ENCODE peak calls at places on chromosomes 3 and 15, in seven cellular contexts. A is lower lobe of right lung, Y is SJSA1, G is A549, D is endodermal cell, C is ovary, P is hepatocyte. Q is an unnamed sample. For H3K4me1, the result is how much of the 10 kb centered on the place peaks cover.

GRCh38 chr3:50267280-50267913 is 1.6 kb upstream of the SEMA3B start:
- DNase-seq in C (peak), P (peak), D (peak), G (no peak), A (peak), Y (no peak), Q (peak)

GRCh38 chr3:189144645-189145044 is 27.1 kb upstream of the TPRG1 start:
- DNase-seq in G (peak), P (peak), C (no peak), D (no peak), A (no peak), Y (no peak), Q (no peak)

GRCh38 chr3:43349759-43350158 is 63.4 kb downstream of the SNRK start:
- DNase-seq in Y (no peak), D (no peak), A (no peak), G (no peak), P (no peak), C (no peak), Q (no peak)

GRCh38 chr15:48281674-48282073 is 49.6 kb upstream of the DUT start:
- DNase-seq in Y (no peak), D (no peak), A (no peak), P (no peak), C (no peak), G (no peak), Q (no peak)

GRCh38 chr3:100972867-100973266 is 20.4 kb downstream of the ABI3BP start:
- DNase-seq in G (peak), A (no peak), P (no peak), Y (no peak), D (no peak), C (no peak), Q (no peak)

GRCh38 chr3:65576942-65577341 is 461.8 kb downstream of the MAGI1 start:
- DNase-seq in A (no peak), G (no peak), Y (no peak), C (no peak), P (no peak), D (no peak), Q (no peak)

GRCh38 chr3:126397610-126398422 is 3.1 kb downstream of the CFAP100 start:
- DNase-seq in G (no peak), P (no peak), C (no peak), A (no peak), Y (no peak), D (no peak), Q (no peak)

GRCh38 chr3:73472429-73472828 is 152.3 kb downstream of the PDZRN3 start:
- DNase-seq in C (no peak), Y (no peak), D (no peak), P (no peak), A (no peak), G (no peak), Q (no peak)

GRCh38 chr15:64341961-64342360 is 14.0 kb downstream of the CSNK1G1 start:
- DNase-seq in C (no peak), G (no peak), D (no peak), A (no peak), Y (no peak), P (no peak), Q (no peak)

GRCh38 chr15:67232591-67232990 is 21.9 kb downstream of the AAGAB start:
- DNase-seq in C (no peak), G (peak), D (no peak), P (peak), A (no peak), Y (no peak), Q (no peak)

GRCh38 chr3:56858331-56858730 is 56.6 kb upstream of the ARHGEF3 start:
- DNase-seq in Y (no peak), C (no peak), G (no peak), A (no peak), D (no peak), P (no peak), Q (no peak)

GRCh38 chr15:87851497-87851896 is 405.0 kb downstream of the NTRK3 start:
- DNase-seq in A (no peak), P (no peak), G (no peak), D (no peak), C (no peak), Y (no peak), Q (no peak)

GRCh38 chr15:77836116-77836798 is 203.5 kb upstream of the LINGO1 start:
- DNase-seq in G (peak), D (peak), C (no peak), Y (no peak), A (no peak), P (no peak), Q (peak)

GRCh38 chr15:26095710-26096330 is 232.7 kb upstream of the ATP10A start:
- DNase-seq in C (no peak), P (no peak), Y (no peak), G (no peak), D (peak), A (no peak), Q (no peak)

GRCh38 chr15:77798847-77799246 is 166.1 kb upstream of the LINGO1 start:
- DNase-seq in Y (no peak), A (no peak), P (no peak), D (no peak), C (no peak), G (no peak), Q (no peak)

GRCh38 chr15:62164500-62165028 is 521 bp downstream of the C2CD4B start:
- DNase-seq in Y (no peak), G (peak), P (peak), A (peak), D (peak), C (no peak), Q (peak)

GRCh38 chr15:62163847-62164499 is 1.1 kb downstream of the C2CD4B start:
- DNase-seq in Y (no peak), G (peak), P (peak), A (peak), D (peak), C (no peak), Q (no peak)

GRCh38 chr15:62163397-62163796 is 1.7 kb downstream of the C2CD4B start:
- DNase-seq in G (no peak), P (no peak), C (no peak), A (no peak), D (no peak), Y (no peak), Q (no peak)

GRCh38 chr15:62165793-62166380 is 802 bp upstream of the C2CD4B start:
- DNase-seq in C (no peak), P (no peak), A (no peak), D (no peak), Y (no peak), G (no peak), Q (no peak)

GRCh38 chr15:62165029-62165792 is at the start of gene C2CD4B:
- DNase-seq in Y (no peak), P (peak), C (no peak), D (peak), G (peak), A (peak), Q (peak)
- H3K4me3 ChIP-seq in Y (no peak), P (peak), C (peak), D (peak), G (peak), A (peak), Q (peak)

GRCh38 chr3:195209836-195210551 is 61.0 kb downstream of the XXYLT1 start:
- DNase-seq in D (no peak), C (peak), Y (no peak), A (no peak), P (peak), G (no peak), Q (no peak)

GRCh38 chr3:195208183-195208582 is 62.8 kb downstream of the XXYLT1 start:
- DNase-seq in G (no peak), C (no peak), P (no peak), A (no peak), Y (no peak), D (no peak), Q (no peak)

GRCh38 chr3:195209083-195209835 is 61.7 kb downstream of the XXYLT1 start:
- DNase-seq in C (peak), G (no peak), P (peak), D (peak), A (no peak), Y (no peak), Q (no peak)

GRCh38 chr3:195207731-195208130 is 63.2 kb downstream of the XXYLT1 start:
- DNase-seq in C (no peak), P (no peak), D (peak), Y (peak), A (no peak), G (no peak), Q (no peak)

GRCh38 chr3:195208631-195209030 is 62.3 kb downstream of the XXYLT1 start:
- DNase-seq in A (no peak), Y (peak), C (no peak), G (no peak), P (no peak), D (no peak), Q (no peak)
- H3K4me1 ChIP-seq in A (half or more), Y (half or more), C (under half), G (under half), P (under half), D (under half), Q (under half)

DNA sequence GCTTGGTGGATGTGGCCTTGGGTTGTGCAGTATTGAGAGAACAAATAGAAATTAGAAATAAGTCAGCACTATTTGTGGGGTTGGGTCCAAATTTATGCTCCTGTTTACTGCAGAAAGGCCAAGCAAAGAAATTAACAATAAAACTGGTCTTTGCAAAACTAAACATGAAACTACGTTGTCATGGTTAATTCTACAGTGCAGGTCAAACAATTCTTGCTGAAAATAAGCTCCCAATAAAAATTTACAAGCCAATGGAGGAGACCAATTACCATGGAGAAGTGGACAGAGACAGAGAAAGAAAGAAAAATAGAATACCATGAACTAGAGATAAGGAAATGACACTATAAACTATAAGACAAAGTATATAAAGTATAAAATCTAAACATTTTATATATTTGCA is 101.3 kb downstream of the CDIN1 start:
- DNase-seq in A (no peak), D (no peak), Y (no peak), G (no peak), C (no peak), P (no peak), Q (no peak)
- H3K4me3 ChIP-seq in A (no peak), D (no peak), Y (no peak), G (no peak), C (no peak), P (no peak), Q (no peak)

GRCh38 chr3:14455571-14456317 is 53.3 kb downstream of the SLC6A6 start:
- DNase-seq in G (no peak), D (no peak), A (peak), Y (no peak), C (peak), P (no peak), Q (no peak)
- H3K4me1 ChIP-seq in G (half or more), D (under half), A (half or more), Y (half or more), C (under half), P (under half), Q (under half)

Q was measured in HAP-1.